ENCODE peak calls at places on chromosomes 6 and 20, in seven cellular contexts. O, K, S, T, G, M and F are unnamed samples.

GRCh38 chr6:170313716-170314295 is 7.2 kb downstream of the FAM120B start:
- ATAC-seq in O (no peak), K (no peak), S (no peak), T (no peak), G (no peak), M (no peak), F (no peak)

GRCh38 chr20:34525709-34526416 is 9.6 kb downstream of the DYNLRB1 start:
- ATAC-seq in O (peak; percentile 89), K (peak; percentile 91), S (no peak), T (peak; percentile 85), G (peak; percentile 94), M (peak; percentile 81), F (peak; percentile 90)

GRCh38 chr6:127077886-127078285 is 40.6 kb upstream of the RSPO3 start:
- ATAC-seq in O (no peak), K (no peak), S (no peak), T (no peak), G (no peak), M (no peak), F (no peak)

GRCh38 chr6:128233501-128233900 is 286.9 kb downstream of the PTPRK start:
- ATAC-seq in O (no peak), K (no peak), S (no peak), T (no peak), G (no peak), M (no peak), F (no peak)

GRCh38 chr6:32940656-32941411 is at the start of gene HLA-DMB:
- ATAC-seq in O (peak; percentile 92), K (peak; percentile 97), S (peak; percentile 85), T (peak; percentile 91), G (peak; percentile 99), M (peak; percentile 92), F (peak; percentile 90)

GRCh38 chr6:7073810-7074525 is 33.8 kb upstream of the RREB1 start:
- ATAC-seq in O (peak; percentile 82), K (peak; percentile 37), S (peak; percentile 100), T (peak; percentile 90), G (no peak), M (peak; percentile 84), F (peak; percentile 63)

GRCh38 chr6:132147530-132148011 is 196.4 kb upstream of the CCN2 start:
- ATAC-seq in O (peak; percentile 94), K (peak; percentile 28), S (no peak), T (no peak), G (no peak), M (peak; percentile 58), F (no peak)

GRCh38 chr6:29759457-29759856 is 36.2 kb downstream of the HLA-F start:
- ATAC-seq in O (no peak), K (no peak), S (no peak), T (no peak), G (no peak), M (no peak), F (no peak)

GRCh38 chr6:32168807-32169206 is 4.4 kb downstream of the EGFL8 start:
- ATAC-seq in O (peak; percentile 20), K (no peak), S (no peak), T (no peak), G (no peak), M (no peak), F (no peak)

GRCh38 chr6:62612526-62612925 is 326.5 kb upstream of the KHDRBS2 start:
- ATAC-seq in O (no peak), K (no peak), S (no peak), T (peak; percentile 48), G (no peak), M (no peak), F (no peak)

GRCh38 chr20:38937000-38937399 is 10.8 kb downstream of the FAM83D start:
- ATAC-seq in O (no peak), K (no peak), S (no peak), T (no peak), G (no peak), M (no peak), F (no peak)

GRCh38 chr6:53481328-53481727 is 63.6 kb downstream of the GCLC start:
- ATAC-seq in O (no peak), K (no peak), S (no peak), T (no peak), G (no peak), M (no peak), F (no peak)

GRCh38 chr20:52033313-52033712 is 158.3 kb downstream of the ZFP64 start:
- ATAC-seq in O (no peak), K (no peak), S (no peak), T (no peak), G (no peak), M (no peak), F (no peak)

GRCh38 chr20:38859070-38859690 is 53.7 kb downstream of the PPP1R16B start:
- ATAC-seq in O (no peak), K (no peak), S (peak; percentile 78), T (peak; percentile 34), G (no peak), M (no peak), F (no peak)

GRCh38 chr6:43246301-43247114 is 3.2 kb downstream of the TTBK1 start:
- ATAC-seq in O (peak; percentile 82), K (peak; percentile 90), S (peak; percentile 70), T (peak; percentile 89), G (peak; percentile 76), M (peak; percentile 68), F (peak; percentile 19)

GRCh38 chr6:53514677-53515076 is 30.2 kb downstream of the GCLC start:
- ATAC-seq in O (no peak), K (no peak), S (no peak), T (no peak), G (no peak), M (no peak), F (no peak)

GRCh38 chr20:50153153-50153499 is 397 bp downstream of the PEDS1 start:
- ATAC-seq in O (peak; percentile 0), K (no peak), S (no peak), T (no peak), G (no peak), M (no peak), F (no peak)

GRCh38 chr6:466564-466963 is 75.0 kb downstream of the IRF4 start:
- ATAC-seq in O (no peak), K (no peak), S (no peak), T (no peak), G (no peak), M (no peak), F (no peak)

GRCh38 chr6:74318738-74319137 is 622.7 kb downstream of the CD109 start:
- ATAC-seq in O (no peak), K (no peak), S (no peak), T (no peak), G (no peak), M (no peak), F (no peak)

GRCh38 chr20:56759741-56760278 is 130.7 kb downstream of the TFAP2C start:
- ATAC-seq in O (no peak), K (no peak), S (no peak), T (no peak), G (no peak), M (no peak), F (peak; percentile 29)

GRCh38 chr6:44301782-44302564 is 11.2 kb downstream of the AARS2 start:
- ATAC-seq in O (no peak), K (no peak), S (no peak), T (no peak), G (no peak), M (no peak), F (peak; percentile 33)

GRCh38 chr20:62238569-62239277 is 402 bp downstream of the OSBPL2 start:
- ATAC-seq in O (peak; percentile 0), K (no peak), S (peak; percentile 13), T (peak; percentile 0), G (peak; percentile 30), M (no peak), F (peak; percentile 11)

GRCh38 chr6:11324453-11325023 is 92.1 kb upstream of the NEDD9 start:
- ATAC-seq in O (no peak), K (no peak), S (peak; percentile 90), T (no peak), G (no peak), M (no peak), F (no peak)

GRCh38 chr6:36492092-36492491 is 49.3 kb downstream of the KCTD20 start:
- ATAC-seq in O (no peak), K (no peak), S (no peak), T (no peak), G (no peak), M (no peak), F (no peak)

GRCh38 chr6:18342223-18342622 is 44.9 kb upstream of the RNF144B start:
- ATAC-seq in O (no peak), K (no peak), S (no peak), T (no peak), G (no peak), M (no peak), F (peak; percentile 66)

GRCh38 chr20:9099372-9099771 is 30.5 kb downstream of the PLCB4 start:
- ATAC-seq in O (no peak), K (no peak), S (no peak), T (no peak), G (no peak), M (no peak), F (no peak)

GRCh38 chr6:52546678-52547077 is 30.2 kb downstream of the TRAM2 start:
- ATAC-seq in O (no peak), K (no peak), S (peak; percentile 88), T (no peak), G (no peak), M (no peak), F (no peak)

GRCh38 chr6:52423971-52424381 is 3.8 kb downstream of the EFHC1 start:
- ATAC-seq in O (peak; percentile 61), K (peak; percentile 30), S (no peak), T (no peak), G (peak; percentile 38), M (peak; percentile 57), F (no peak)

GRCh38 chr6:117373211-117373813 is 52.4 kb downstream of the ROS1 start:
- ATAC-seq in O (no peak), K (no peak), S (no peak), T (peak; percentile 53), G (no peak), M (no peak), F (no peak)

GRCh38 chr6:12058164-12058926 is 46.2 kb downstream of the HIVEP1 start:
- ATAC-seq in O (peak; percentile 76), K (peak; percentile 85), S (no peak), T (peak; percentile 50), G (no peak), M (no peak), F (no peak)